ENCODE peak calls at places on chromosome 5, in six cellular contexts. K is right cardiac atrium, U is HFFc6, R is stomach, V is sigmoid colon, J is activated T-cell treated with anti-CD3 and anti-CD28 coated beads for 4 hours. D is an unnamed sample.

GRCh38 chr5:67246108-67246507 is 49.5 kb upstream of the CD180 start:
- DNase-seq in R (no peak), J (peak; percentile 13), K (no peak), V (no peak), U (peak; percentile 63), D (no peak)

GRCh38 chr5:157370967-157371366 is 89.0 kb upstream of the NIPAL4 start:
- DNase-seq in V (peak; percentile 71), R (no peak), J (no peak), U (no peak), K (no peak), D (no peak)

GRCh38 chr5:145738227-145738626 is 96.9 kb downstream of the PRELID2 start:
- DNase-seq in J (no peak), U (no peak), V (no peak), R (no peak), K (no peak), D (no peak)

GRCh38 chr5:1241509-1242080 is 16.4 kb downstream of the SLC6A18 start:
- DNase-seq in U (no peak), R (no peak), J (no peak), K (no peak), V (no peak), D (no peak)

GRCh38 chr5:114369680-114370417 is 8.0 kb downstream of the KCNN2 start:
- DNase-seq in J (no peak), R (no peak), U (no peak), V (no peak), K (no peak), D (no peak)

GRCh38 chr5:123951204-123951977 is 439.4 kb downstream of the CSNK1G3 start:
- DNase-seq in U (peak; percentile 92), V (no peak), R (no peak), J (no peak), K (no peak), D (no peak)

GRCh38 chr5:27124590-27124989 is 86.2 kb upstream of the CDH9 start:
- DNase-seq in V (no peak), U (peak; percentile 19), K (no peak), J (no peak), R (no peak), D (no peak)

GRCh38 chr5:40210705-40211104 is 469.0 kb upstream of the PTGER4 start:
- DNase-seq in U (no peak), V (no peak), K (no peak), R (no peak), J (no peak), D (no peak)

GRCh38 chr5:10656176-10656830 is 92.4 kb downstream of the ANKRD33B start:
- DNase-seq in V (peak; percentile 56), U (no peak), R (peak; percentile 21), J (no peak), K (no peak), D (no peak)

GRCh38 chr5:62617943-62618342 is 39.3 kb downstream of the LRRC70 start:
- DNase-seq in K (no peak), R (no peak), J (no peak), U (no peak), V (no peak), D (no peak)

GRCh38 chr5:138336952-138337684 is 948 bp upstream of the FAM53C start:
- DNase-seq in V (peak; percentile 93), R (peak; percentile 80), K (peak; percentile 88), J (no peak), U (no peak), D (peak; percentile 80)

GRCh38 chr5:180291943-180292831 is at the start of gene MAPK9:
- DNase-seq in U (peak; percentile 49), J (peak; percentile 75), K (peak; percentile 94), R (peak; percentile 89), V (peak; percentile 88), D (peak; percentile 86)

GRCh38 chr5:38751103-38751502 is 94.7 kb upstream of the OSMR start:
- DNase-seq in R (no peak), K (no peak), V (no peak), J (no peak), U (no peak), D (no peak)

GRCh38 chr5:119031905-119032304 is 39.0 kb upstream of the DMXL1 start:
- DNase-seq in J (no peak), V (no peak), K (no peak), U (no peak), R (no peak), D (no peak)

GRCh38 chr5:73118331-73119011 is 1.9 kb upstream of the TMEM171 start:
- DNase-seq in R (peak; percentile 44), V (no peak), U (no peak), K (no peak), J (no peak), D (no peak)

GRCh38 chr5:130885027-130885426 is 280.0 kb downstream of the HINT1 start:
- DNase-seq in V (no peak), U (no peak), K (no peak), J (no peak), R (no peak), D (no peak)

GRCh38 chr5:32711693-32712462 is 757 bp downstream of the NPR3 start:
- DNase-seq in J (no peak), U (peak; percentile 48), V (peak; percentile 79), R (no peak), K (peak; percentile 78), D (peak; percentile 50)

GRCh38 chr5:131262953-131263541 is 806 bp upstream of the CDC42SE2 start:
- DNase-seq in K (no peak), J (no peak), R (no peak), V (no peak), U (peak; percentile 13), D (no peak)

D was measured in left ventricle myocardium inferior.